ENCODE peak calls at places on chromosome 10, in six cellular contexts. Y is K562, O is GM12878, A is A549, I is endothelial cell of umbilical vein, E is HepG2. G is an unnamed sample.

GRCh38 chr10:102121739-102122372 is 1.7 kb upstream of the LDB1 start:
- DNase-seq in Y (peak), O (no peak), A (no peak), I (no peak), E (no peak), G (no peak)

GRCh38 chr10:101310528-101311439 is 43.2 kb upstream of the BTRC start:
- DNase-seq in Y (no peak), O (no peak), A (no peak), I (no peak), E (no peak), G (no peak)

GRCh38 chr10:88952647-88953111 is at the start of gene ACTA2:
- DNase-seq in Y (no peak), O (no peak), A (no peak), I (no peak), E (no peak), G (no peak)

GRCh38 chr10:73263948-73264347 is 11.5 kb upstream of the MRPS16 start:
- DNase-seq in Y (peak), O (no peak), A (peak), I (peak), E (peak), G (peak)

GRCh38 chr10:46525177-46525823 is 31.2 kb downstream of the GPRIN2 start:
- DNase-seq in Y (no peak), O (no peak), A (peak), I (peak), E (no peak), G (peak)

GRCh38 chr10:6145414-6145978 is 56.7 kb downstream of the RBM17 start:
- DNase-seq in Y (no peak), O (no peak), A (no peak), I (no peak), E (no peak), G (no peak)

GRCh38 chr10:75743231-75743864 is 311.9 kb downstream of the LRMDA start:
- DNase-seq in Y (no peak), O (no peak), A (no peak), I (no peak), E (peak), G (peak)

GRCh38 chr10:102764340-102765257 is 20.9 kb downstream of the WBP1L start:
- DNase-seq in Y (no peak), O (no peak), A (no peak), I (no peak), E (no peak), G (no peak)

GRCh38 chr10:49371967-49372366 is 23.9 kb downstream of the DRGX start:
- DNase-seq in Y (no peak), O (no peak), A (no peak), I (no peak), E (no peak), G (no peak)

GRCh38 chr10:49377256-49377655 is 18.6 kb downstream of the DRGX start:
- DNase-seq in Y (no peak), O (no peak), A (no peak), I (no peak), E (no peak), G (no peak)

GRCh38 chr10:49374740-49375139 is 21.1 kb downstream of the DRGX start:
- DNase-seq in Y (no peak), O (no peak), A (no peak), I (no peak), E (no peak), G (no peak)

GRCh38 chr10:49379596-49380410 is 16.1 kb downstream of the DRGX start:
- DNase-seq in Y (peak), O (no peak), A (peak), I (no peak), E (peak), G (peak)

DNA sequence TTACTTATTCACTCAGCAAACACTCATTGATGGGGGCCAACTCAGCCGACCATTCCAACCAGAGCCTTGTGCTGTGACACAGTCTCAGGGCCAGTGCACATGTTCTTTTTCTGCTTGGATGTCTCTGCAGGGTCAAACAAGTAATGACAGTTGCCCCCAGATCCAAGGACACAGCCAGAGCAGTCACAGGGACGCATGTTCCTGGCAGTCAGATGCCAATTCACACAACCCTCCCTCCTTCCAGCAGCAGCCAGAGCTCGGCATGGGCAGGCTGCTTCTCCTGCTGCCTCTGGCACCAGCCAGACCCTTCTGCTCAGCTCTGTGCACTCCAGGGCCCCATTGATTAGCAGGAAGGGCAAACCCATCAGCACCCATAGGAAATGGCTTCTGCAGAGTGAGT is 20.3 kb downstream of the DRGX start:
- DNase-seq in Y (no peak), O (no peak), A (no peak), I (no peak), E (no peak), G (no peak)
- TF ChIP-seq MYC in Y (no peak), O (no peak), A (no peak), I (no peak), E (no peak), G (no peak)

DNA sequence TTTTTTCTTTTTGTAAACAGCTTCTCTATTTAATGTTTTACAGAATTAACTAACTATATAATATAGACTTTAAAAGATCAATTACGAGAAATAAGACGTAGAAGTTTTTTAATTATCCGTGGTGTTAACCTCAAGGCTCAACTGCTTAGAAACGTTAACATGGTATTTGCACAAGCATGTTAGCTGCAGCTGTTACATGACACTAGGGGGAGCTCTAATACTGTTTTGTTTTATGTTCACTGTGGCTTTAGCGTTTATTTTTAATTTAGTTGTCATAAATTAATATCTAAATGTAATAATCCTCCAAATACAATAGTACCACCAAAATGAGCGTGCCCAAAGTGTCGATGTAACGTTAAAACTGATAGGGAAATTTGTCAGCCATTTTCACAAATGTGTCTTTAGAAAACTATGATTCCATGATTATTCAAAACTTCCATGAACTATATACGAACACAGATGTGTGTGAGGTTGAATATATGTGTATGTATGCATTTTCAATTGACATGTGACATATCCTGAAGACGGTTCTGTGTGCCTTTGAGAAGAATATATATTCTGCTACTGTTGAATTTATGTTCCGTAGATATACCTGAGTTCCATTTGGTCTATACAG is 828.8 kb upstream of the MBL2 start:
- DNase-seq in Y (peak), O (no peak), A (peak), I (peak), E (peak), G (peak)
- TF ChIP-seq MYC in Y (no peak), O (no peak), A (no peak), I (no peak), E (no peak), G (no peak)

DNA sequence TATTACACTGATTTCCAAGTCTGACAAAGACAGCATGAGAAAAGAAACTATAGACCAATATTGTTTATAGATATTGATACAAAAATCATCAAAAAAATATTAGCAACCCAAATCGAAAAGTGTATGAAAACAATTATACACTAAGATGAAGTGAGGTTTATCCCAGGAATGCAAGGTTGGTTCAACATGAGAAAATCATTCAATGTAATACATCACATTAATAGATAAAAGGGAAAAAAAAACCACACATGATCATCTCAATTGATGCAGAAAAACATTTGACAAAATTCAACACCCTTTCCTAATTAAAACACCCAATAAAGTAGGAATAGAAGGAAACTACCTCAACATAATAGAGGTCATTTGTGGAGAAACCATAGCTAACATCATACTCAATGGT is 153.9 kb downstream of the DNAJC1 start:
- DNase-seq in Y (peak), O (no peak), A (no peak), I (no peak), E (no peak), G (no peak)
- TF ChIP-seq MYC in Y (no peak), O (no peak), A (no peak), I (no peak), E (no peak), G (no peak)

GRCh38 chr10:77810446-77811335 is 115.9 kb downstream of the DLG5 start:
- DNase-seq in Y (no peak), O (no peak), A (no peak), I (no peak), E (no peak), G (no peak)
- TF ChIP-seq MYC in Y (no peak), O (no peak), A (no peak), I (no peak), E (no peak), G (no peak)

GRCh38 chr10:125377368-125377767 is 217.0 kb upstream of the CTBP2 start:
- DNase-seq in Y (no peak), O (no peak), A (no peak), I (no peak), E (no peak), G (peak)

GRCh38 chr10:125379592-125379991 is 219.2 kb upstream of the CTBP2 start:
- DNase-seq in Y (no peak), O (no peak), A (no peak), I (no peak), E (no peak), G (no peak)

GRCh38 chr10:125373546-125373945 is 213.2 kb upstream of the CTBP2 start:
- DNase-seq in Y (no peak), O (no peak), A (no peak), I (no peak), E (no peak), G (peak)

GRCh38 chr10:125370578-125370977 is 210.2 kb upstream of the CTBP2 start:
- DNase-seq in Y (peak), O (no peak), A (no peak), I (no peak), E (no peak), G (no peak)

DNA sequence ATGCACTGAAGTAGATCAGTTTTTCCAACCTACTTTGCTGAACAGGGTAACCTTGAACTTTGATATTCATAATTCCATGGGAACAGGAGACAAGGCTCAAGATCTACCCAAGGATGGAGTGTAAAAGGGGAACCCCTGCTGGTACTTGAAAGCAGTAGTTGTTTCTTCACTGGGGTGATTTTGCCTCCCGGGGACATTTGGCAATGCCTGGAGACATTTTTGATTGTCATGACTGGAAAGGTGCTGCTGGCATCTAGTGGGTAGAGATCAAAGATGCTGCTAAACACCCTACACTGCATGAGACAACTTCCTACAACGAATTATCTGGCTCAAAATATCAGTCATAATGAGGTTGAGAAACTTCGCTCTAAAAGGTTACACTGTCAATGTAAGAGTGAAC is 214.8 kb upstream of the CTBP2 start:
- DNase-seq in Y (peak), O (no peak), A (no peak), I (no peak), E (no peak), G (peak)
- TF ChIP-seq MYC in Y (no peak), O (no peak), A (no peak), I (no peak), E (no peak), G (no peak)

DNA sequence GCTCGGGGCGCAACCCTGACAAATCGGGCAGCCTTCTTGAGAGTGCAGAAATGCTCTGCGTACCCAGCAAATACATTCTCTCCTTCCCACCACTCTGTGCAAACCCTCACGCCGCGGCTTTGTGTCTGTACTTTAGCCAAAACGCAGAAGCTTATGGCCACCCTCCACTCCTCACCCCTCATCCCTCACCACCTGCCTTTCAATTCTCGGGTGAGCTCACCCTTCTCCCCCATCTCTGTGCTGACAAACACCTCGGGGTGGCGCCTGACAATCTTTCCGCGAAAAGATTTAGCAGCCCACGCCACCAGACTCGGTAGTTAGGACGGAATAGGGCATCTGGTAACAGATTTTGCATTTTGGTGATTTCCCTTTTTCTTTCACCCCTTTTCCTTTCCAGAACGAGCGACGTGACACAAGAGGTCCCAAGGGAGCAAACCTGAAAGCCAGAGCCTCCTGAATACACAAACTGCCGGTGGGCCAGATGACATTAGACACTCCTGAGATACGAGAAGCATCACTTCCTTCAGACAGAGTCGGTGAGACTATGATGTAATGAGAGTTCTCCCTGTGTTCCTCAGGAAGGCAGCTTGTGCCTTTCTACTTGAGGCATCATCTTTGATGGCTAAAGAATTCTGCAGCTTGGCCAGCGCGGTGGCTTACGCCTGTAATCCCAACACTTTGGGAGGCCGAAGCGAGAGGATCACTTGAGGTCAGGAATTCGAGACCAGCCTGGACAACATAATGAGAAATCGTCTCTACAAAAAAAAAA is 663 bp upstream of the ATAD1 start:
- DNase-seq in Y (peak), O (peak), A (peak), I (peak), E (no peak), G (peak)
- TF ChIP-seq MYC in Y (no peak), O (no peak), A (no peak), I (no peak), E (no peak), G (peak)

DNA sequence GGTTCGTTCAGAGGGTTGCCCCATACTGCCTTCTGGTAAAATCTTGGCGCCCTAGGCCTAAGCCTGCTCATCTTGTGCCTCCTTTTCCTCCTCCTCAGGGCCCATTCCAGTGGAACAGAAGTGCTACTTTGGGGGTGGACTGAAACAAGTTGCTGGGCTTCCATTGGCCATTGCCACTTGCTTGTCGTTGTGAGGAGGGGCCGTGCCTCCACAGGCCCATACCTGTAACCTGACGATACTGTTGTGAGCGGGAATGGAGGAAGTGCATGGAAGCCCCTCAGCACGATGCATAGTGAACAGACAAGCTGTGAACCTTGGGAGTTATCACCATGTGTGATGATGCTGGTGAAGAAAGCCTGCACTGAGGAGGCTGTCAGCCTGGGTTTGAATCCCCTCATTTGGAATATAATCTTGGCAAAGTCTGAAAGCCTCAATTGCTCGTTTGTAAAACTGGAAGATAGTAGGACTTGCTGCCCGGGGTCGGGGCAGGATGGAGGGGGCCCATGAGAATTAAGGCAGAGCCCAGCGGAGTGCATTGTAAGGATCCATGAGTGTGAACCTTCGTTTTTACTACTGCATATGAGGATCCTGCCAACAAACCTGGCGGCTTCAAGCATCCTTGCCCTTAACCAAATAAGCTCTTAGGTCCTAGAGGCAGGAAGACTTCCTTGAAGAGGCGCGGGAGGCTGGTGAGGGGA is 671 bp upstream of the PAPSS2 start:
- DNase-seq in Y (no peak), O (no peak), A (no peak), I (peak), E (no peak), G (peak)
- TF ChIP-seq MYC in Y (no peak), O (no peak), A (no peak), I (no peak), E (no peak), G (no peak)

DNA sequence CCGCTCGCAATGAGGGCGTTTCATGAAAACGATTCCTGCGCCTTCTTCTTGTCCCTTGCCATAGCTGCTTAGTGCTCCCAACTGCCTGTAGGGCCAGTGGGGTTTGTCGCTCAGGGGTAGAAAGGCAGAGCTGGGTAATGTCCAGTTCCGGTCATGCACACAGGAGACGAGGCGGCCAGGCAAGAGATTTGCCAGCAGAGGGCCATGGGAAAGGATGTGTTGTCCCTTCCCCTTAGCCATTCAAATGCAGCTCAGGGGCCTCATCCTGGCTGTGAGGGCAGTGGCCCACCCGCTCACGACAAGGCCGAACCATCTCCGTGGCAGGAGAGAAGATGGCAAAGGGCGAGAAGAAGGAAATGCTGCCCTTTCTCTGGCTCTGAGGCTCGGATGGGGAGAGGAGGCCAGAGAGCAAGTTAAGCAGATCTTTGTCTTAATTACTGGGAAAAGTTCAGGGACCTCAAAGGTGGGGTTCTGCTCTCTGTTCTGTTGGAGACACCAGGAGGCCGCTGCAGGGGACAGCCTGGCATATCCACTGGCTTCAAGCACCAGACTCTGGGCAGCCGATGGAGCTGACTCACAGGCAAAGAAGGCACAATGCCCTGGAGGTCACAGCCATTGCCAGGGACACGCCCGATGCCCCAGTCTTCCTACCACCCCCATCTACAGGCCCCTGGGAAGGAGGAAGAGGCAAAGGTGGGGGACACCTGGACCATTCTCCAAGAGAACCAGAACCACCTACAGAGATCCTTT is 534.8 kb upstream of the MGMT start:
- DNase-seq in Y (no peak), O (no peak), A (no peak), I (no peak), E (no peak), G (no peak)
- TF ChIP-seq MYC in Y (no peak), O (no peak), A (no peak), I (no peak), E (no peak), G (no peak)

DNA sequence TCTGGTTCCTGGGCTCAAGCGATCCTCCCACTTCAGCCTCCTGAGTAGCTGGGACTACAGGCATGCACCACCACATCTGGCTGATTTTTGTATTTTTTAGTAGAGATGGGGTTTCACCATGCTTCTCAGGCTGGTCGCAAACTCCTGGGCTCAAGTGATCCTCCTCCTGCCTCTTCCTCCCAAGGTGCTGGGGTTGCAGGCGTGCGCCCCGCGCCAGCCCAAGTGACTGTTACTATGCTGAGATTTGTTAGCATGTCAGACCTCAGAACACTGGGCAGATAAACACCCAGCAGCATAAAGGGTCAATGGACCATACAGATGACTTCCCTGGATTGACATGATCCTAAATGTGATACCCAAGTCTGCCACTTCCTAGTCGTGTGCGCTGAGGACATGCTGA is 59.9 kb upstream of the NMT2 start:
- DNase-seq in Y (no peak), O (no peak), A (no peak), I (no peak), E (no peak), G (no peak)
- TF ChIP-seq MYC in Y (no peak), O (no peak), A (no peak), I (no peak), E (no peak), G (no peak)

G was measured in NB4.